ENCODE peak calls at places on chromosomes 2 and 18, in eight cellular contexts. H is endothelial cell of umbilical vein, T is HepG2, G is transverse colon, Q is HCT116, O is HL-60, M is Panc1, L is SK-N-SH. D is an unnamed sample.

GRCh38 chr2:109128466-109129355 is at the start of gene SH3RF3:
- DNase-seq in H (peak), T (no peak), G (peak), Q (no peak), O (peak), M (no peak), L (peak), D (no peak)

GRCh38 chr2:175815537-175815936 is 186.5 kb downstream of the LNPK start:
- DNase-seq in H (no peak), T (no peak), G (no peak), Q (no peak), O (no peak), M (no peak), L (no peak), D (no peak)

GRCh38 chr2:226661789-226662545 is 137.7 kb downstream of the IRS1 start:
- DNase-seq in H (no peak), T (no peak), G (no peak), Q (peak), O (no peak), M (peak), L (no peak), D (no peak)

GRCh38 chr2:40914648-40915047 is 462.8 kb upstream of the SLC8A1 start:
- DNase-seq in H (no peak), T (no peak), G (no peak), Q (no peak), O (no peak), M (no peak), L (no peak), D (no peak)

GRCh38 chr18:41265047-41265446 is 690.0 kb upstream of the PIK3C3 start:
- DNase-seq in H (peak), T (no peak), G (no peak), Q (no peak), O (no peak), M (no peak), L (no peak), D (no peak)

GRCh38 chr2:234335676-234336228 is 161.1 kb downstream of the ARL4C start:
- DNase-seq in H (peak), T (no peak), G (peak), Q (no peak), O (no peak), M (no peak), L (peak), D (peak)

GRCh38 chr2:114651933-114652332 is 209.5 kb downstream of the DPP10 start:
- DNase-seq in H (no peak), T (no peak), G (no peak), Q (no peak), O (no peak), M (no peak), L (no peak), D (no peak)

GRCh38 chr2:20632446-20632990 is 18.4 kb downstream of the HS1BP3 start:
- DNase-seq in H (no peak), T (no peak), G (no peak), Q (no peak), O (no peak), M (no peak), L (no peak), D (no peak)

GRCh38 chr18:76307293-76307690 is 187.8 kb downstream of the ZNF516 start:
- DNase-seq in H (no peak), T (no peak), G (no peak), Q (no peak), O (no peak), M (no peak), L (no peak), D (no peak)

GRCh38 chr18:79588636-79589481 is 90.7 kb upstream of the CTDP1 start:
- DNase-seq in H (peak), T (peak), G (peak), Q (no peak), O (no peak), M (no peak), L (no peak), D (no peak)

DNA sequence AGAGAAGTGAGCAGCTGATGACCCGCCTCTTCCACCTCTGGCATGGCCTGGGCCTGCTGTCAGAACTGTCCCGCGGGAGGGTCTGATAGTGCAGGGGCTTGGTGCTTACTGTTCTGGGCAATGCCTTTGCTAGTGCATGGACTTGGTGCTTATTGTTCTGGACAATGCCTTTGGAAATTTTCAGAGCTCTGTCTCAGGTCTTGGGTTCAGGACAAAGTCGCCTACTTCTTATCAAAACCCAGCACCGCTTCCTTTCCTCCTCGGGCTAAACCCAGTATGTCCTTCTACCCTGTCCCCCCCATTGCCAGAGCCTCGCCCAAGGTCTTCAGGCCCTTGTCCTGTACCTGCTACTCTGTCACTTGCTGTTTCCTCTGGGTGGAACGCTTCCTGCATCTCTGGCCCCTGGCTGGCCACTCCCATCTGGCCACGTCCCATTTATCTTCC is 149.6 kb downstream of the ACKR3 start:
- DNase-seq in H (no peak), T (no peak), G (no peak), Q (no peak), O (no peak), M (no peak), L (no peak), D (no peak)
- TF ChIP-seq CTCF in H (no peak), T (no peak), G (no peak), Q (no peak), O (no peak), M (no peak), L (no peak), D (no peak)

DNA sequence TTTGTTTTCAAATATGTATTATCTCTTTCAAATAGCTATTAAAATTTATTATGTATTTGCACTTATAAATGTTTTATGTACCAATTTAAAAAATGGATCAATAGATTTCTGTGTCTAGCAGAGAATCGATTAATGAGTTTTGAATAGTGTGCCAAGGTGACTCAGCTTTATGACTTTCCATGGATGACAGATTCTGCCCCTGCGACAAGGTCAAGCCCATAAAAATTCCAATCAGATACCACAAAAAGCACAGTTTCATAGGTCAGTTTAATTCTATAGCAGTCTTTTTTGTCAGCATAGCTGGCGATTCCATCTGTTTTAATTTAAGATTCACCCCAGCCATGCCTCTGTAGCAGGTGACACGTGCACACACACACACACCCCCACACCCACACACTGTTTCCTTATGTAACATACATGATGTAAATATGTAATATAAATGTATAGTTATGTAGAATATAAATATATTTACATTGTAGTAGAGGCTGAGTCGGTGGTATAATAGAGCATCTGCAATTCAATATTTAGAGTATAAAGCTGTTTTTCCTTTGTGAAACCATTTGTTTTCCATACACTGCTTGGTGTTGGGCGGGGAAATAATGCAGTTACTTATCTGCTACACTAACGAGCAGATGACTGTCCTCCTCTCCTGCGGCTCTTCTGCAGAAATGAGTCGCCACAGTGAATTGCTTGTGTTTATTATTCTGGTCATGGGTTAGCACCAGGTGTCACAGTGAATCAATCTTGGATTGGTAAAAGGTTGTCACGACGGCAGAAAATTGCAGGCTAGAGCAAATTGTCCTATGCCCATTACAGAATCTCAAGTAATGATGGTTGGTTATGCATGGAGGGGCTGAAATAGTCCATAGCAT is 29.1 kb downstream of the RAB31 start:
- DNase-seq in H (no peak), T (no peak), G (peak), Q (peak), O (no peak), M (peak), L (peak), D (peak)
- H3K27ac ChIP-seq in H (no peak), T (no peak), G (no peak), Q (no peak), O (no peak), M (peak), L (peak), D (no peak)

GRCh38 chr2:228017784-228018183 is 146.4 kb downstream of the DAW1 start:
- DNase-seq in H (no peak), T (no peak), G (no peak), Q (no peak), O (no peak), M (no peak), L (no peak), D (no peak)
- TF ChIP-seq POLR2AphosphoS5 in H (no peak), T (no peak), G (no peak), Q (no peak), O (no peak), M (no peak), L (no peak), D (no peak)

GRCh38 chr2:86201951-86202692 is 2.9 kb downstream of the MRPL35 start:
- DNase-seq in H (peak), T (no peak), G (no peak), Q (no peak), O (no peak), M (no peak), L (no peak), D (no peak)
- TF ChIP-seq CTCF in H (no peak), T (peak), G (no peak), Q (no peak), O (no peak), M (no peak), L (no peak), D (no peak)

GRCh38 chr18:63890226-63890949 is 2.9 kb downstream of the SERPINB2 start:
- DNase-seq in H (no peak), T (no peak), G (no peak), Q (no peak), O (peak), M (no peak), L (no peak), D (no peak)
- H3K27ac ChIP-seq in H (no peak), T (no peak), G (no peak), Q (no peak), O (peak), M (no peak), L (no peak), D (no peak)

GRCh38 chr18:3119401-3120323 is 100.1 kb downstream of the MYOM1 start:
- DNase-seq in H (no peak), T (peak), G (peak), Q (no peak), O (no peak), M (peak), L (no peak), D (no peak)
- TF ChIP-seq POLR2AphosphoS5 in H (no peak), T (no peak), G (no peak), Q (no peak), O (no peak), M (no peak), L (no peak), D (no peak)

D was measured in vagina.